ENCODE peak calls at places on chromosome 4, in five cellular contexts. One of them, this sample, is unnamed.

GRCh38 chr4:155342142-155342541 is 34.6 kb downstream of the MAP9 start:
- DNase-seq in CD14-positive monocyte: no peak
- DNase-seq in type B pancreatic cell: no peak
- DNase-seq in BE2C: no peak
- DNase-seq in mucosa of descending colon: no peak
- DNase-seq in this sample: no peak

GRCh38 chr4:177483271-177483670 is 41.0 kb upstream of the AGA start:
- DNase-seq in CD14-positive monocyte: no peak
- DNase-seq in type B pancreatic cell: no peak
- DNase-seq in BE2C: no peak
- DNase-seq in mucosa of descending colon: no peak
- DNase-seq in this sample: no peak

GRCh38 chr4:153335665-153336064 is 8.8 kb upstream of the MND1 start:
- DNase-seq in CD14-positive monocyte: no peak
- DNase-seq in type B pancreatic cell: no peak
- DNase-seq in BE2C: no peak
- DNase-seq in mucosa of descending colon: no peak
- DNase-seq in this sample: no peak

GRCh38 chr4:54063737-54064316 is 578 bp downstream of the CHIC2 start:
- DNase-seq in CD14-positive monocyte: peak
- DNase-seq in type B pancreatic cell: peak
- DNase-seq in BE2C: peak
- DNase-seq in mucosa of descending colon: peak
- DNase-seq in this sample: peak

GRCh38 chr4:123415977-123416376 is 19.4 kb downstream of the SPRY1 start:
- DNase-seq in CD14-positive monocyte: peak
- DNase-seq in type B pancreatic cell: no peak
- DNase-seq in BE2C: no peak
- DNase-seq in mucosa of descending colon: no peak
- DNase-seq in this sample: no peak

GRCh38 chr4:145716200-145716599 is 36.3 kb downstream of the C4orf51 start:
- DNase-seq in CD14-positive monocyte: no peak
- DNase-seq in type B pancreatic cell: no peak
- DNase-seq in BE2C: no peak
- DNase-seq in mucosa of descending colon: no peak
- DNase-seq in this sample: no peak

GRCh38 chr4:150173420-150173819 is 95.2 kb downstream of the DCLK2 start:
- DNase-seq in CD14-positive monocyte: no peak
- DNase-seq in type B pancreatic cell: no peak
- DNase-seq in BE2C: no peak
- DNase-seq in mucosa of descending colon: no peak
- DNase-seq in this sample: no peak

GRCh38 chr4:40811886-40812857 is 62.4 kb downstream of the NSUN7 start:
- DNase-seq in CD14-positive monocyte: peak
- DNase-seq in type B pancreatic cell: no peak
- DNase-seq in BE2C: no peak
- DNase-seq in mucosa of descending colon: no peak
- DNase-seq in this sample: no peak

GRCh38 chr4:84855774-84856173 is 110.7 kb downstream of the WDFY3 start:
- DNase-seq in CD14-positive monocyte: no peak
- DNase-seq in type B pancreatic cell: no peak
- DNase-seq in BE2C: no peak
- DNase-seq in mucosa of descending colon: no peak
- DNase-seq in this sample: no peak

GRCh38 chr4:54961357-54961975 is 163.9 kb downstream of the KDR start:
- DNase-seq in CD14-positive monocyte: no peak
- DNase-seq in type B pancreatic cell: no peak
- DNase-seq in BE2C: no peak
- DNase-seq in mucosa of descending colon: no peak
- DNase-seq in this sample: no peak

GRCh38 chr4:188620608-188621007 is 481.4 kb downstream of the TRIML1 start:
- DNase-seq in CD14-positive monocyte: no peak
- DNase-seq in type B pancreatic cell: no peak
- DNase-seq in BE2C: no peak
- DNase-seq in mucosa of descending colon: no peak
- DNase-seq in this sample: no peak

DNA sequence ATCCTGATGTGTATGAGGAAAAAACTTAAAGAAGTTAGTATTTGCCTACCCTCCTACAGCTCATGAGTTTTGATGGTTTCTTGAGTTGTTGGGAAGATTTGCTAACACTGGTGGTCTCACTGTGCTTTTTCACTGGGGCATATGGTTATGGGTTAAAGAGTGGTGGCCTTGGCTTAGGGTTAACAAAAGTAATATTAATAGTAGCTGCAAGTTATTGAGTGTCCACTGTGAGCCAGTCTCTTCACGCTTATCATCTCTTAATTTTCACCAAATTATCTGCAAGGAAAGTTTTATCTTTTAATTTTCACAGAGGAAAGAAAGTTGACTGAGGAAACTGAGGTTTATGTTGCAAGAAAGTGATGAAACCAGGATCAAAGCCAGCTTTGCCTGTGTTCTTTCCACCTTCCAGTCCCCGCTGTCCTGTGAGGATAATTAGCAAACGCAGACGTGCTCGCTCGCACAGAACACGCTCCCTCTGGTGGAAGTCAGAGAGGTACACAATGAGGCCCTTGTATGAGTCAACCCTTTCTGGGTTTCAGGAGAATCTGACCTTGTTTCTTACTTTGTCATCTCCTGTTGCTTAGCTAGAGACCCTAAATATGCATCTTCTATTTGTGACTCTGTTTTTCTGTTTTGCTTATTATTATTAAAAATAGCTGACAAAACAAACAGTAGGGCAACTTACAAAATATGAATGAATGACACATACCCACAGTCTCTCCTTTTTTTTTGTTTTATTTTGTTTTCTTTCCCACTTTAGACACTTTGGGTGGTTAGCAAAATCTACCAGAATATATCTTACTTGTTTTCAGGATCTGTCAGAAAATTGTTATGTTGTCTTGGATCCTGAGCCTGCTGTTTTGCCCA is 94.3 kb downstream of the DDIT4L start:
- DNase-seq in CD14-positive monocyte: no peak
- DNase-seq in type B pancreatic cell: no peak
- DNase-seq in BE2C: peak
- DNase-seq in mucosa of descending colon: peak
- DNase-seq in this sample: peak
- TF ChIP-seq CTCF in CD14-positive monocyte: peak
- TF ChIP-seq CTCF in type B pancreatic cell: peak
- TF ChIP-seq CTCF in BE2C: peak
- TF ChIP-seq CTCF in mucosa of descending colon: peak
- TF ChIP-seq CTCF in this sample: peak

GRCh38 chr4:139454111-139454600 is at the start of gene RAB33B:
- DNase-seq in CD14-positive monocyte: no peak
- DNase-seq in type B pancreatic cell: no peak
- DNase-seq in BE2C: no peak
- DNase-seq in mucosa of descending colon: no peak
- DNase-seq in this sample: no peak

GRCh38 chr4:139453371-139454110 is 380 bp upstream of the RAB33B start:
- DNase-seq in CD14-positive monocyte: peak
- DNase-seq in type B pancreatic cell: peak
- DNase-seq in BE2C: peak
- DNase-seq in mucosa of descending colon: peak
- DNase-seq in this sample: peak

GRCh38 chr4:139454646-139455045 is 725 bp downstream of the RAB33B start:
- DNase-seq in CD14-positive monocyte: no peak
- DNase-seq in type B pancreatic cell: no peak
- DNase-seq in BE2C: no peak
- DNase-seq in mucosa of descending colon: no peak
- DNase-seq in this sample: no peak

GRCh38 chr4:139452000-139452399 is 1.9 kb upstream of the RAB33B start:
- DNase-seq in CD14-positive monocyte: no peak
- DNase-seq in type B pancreatic cell: no peak
- DNase-seq in BE2C: no peak
- DNase-seq in mucosa of descending colon: no peak
- DNase-seq in this sample: no peak

GRCh38 chr4:139453041-139453370 is 915 bp upstream of the RAB33B start:
- DNase-seq in CD14-positive monocyte: no peak
- DNase-seq in type B pancreatic cell: no peak
- DNase-seq in BE2C: no peak
- DNase-seq in mucosa of descending colon: peak
- DNase-seq in this sample: no peak
- TF ChIP-seq CTCF in CD14-positive monocyte: peak
- TF ChIP-seq CTCF in type B pancreatic cell: peak
- TF ChIP-seq CTCF in BE2C: peak
- TF ChIP-seq CTCF in mucosa of descending colon: peak
- TF ChIP-seq CTCF in this sample: peak

GRCh38 chr4:52957791-52958190 is 95.7 kb downstream of the RASL11B start:
- DNase-seq in CD14-positive monocyte: no peak
- DNase-seq in type B pancreatic cell: no peak
- DNase-seq in BE2C: no peak
- DNase-seq in mucosa of descending colon: no peak
- DNase-seq in this sample: no peak
- TF ChIP-seq CTCF in CD14-positive monocyte: no peak
- TF ChIP-seq CTCF in type B pancreatic cell: no peak
- TF ChIP-seq CTCF in BE2C: no peak
- TF ChIP-seq CTCF in mucosa of descending colon: no peak
- TF ChIP-seq CTCF in this sample: no peak

GRCh38 chr4:4595252-4595651 is 53.4 kb upstream of the STX18 start:
- DNase-seq in CD14-positive monocyte: no peak
- DNase-seq in type B pancreatic cell: no peak
- DNase-seq in BE2C: no peak
- DNase-seq in mucosa of descending colon: no peak
- DNase-seq in this sample: no peak
- TF ChIP-seq CTCF in CD14-positive monocyte: no peak
- TF ChIP-seq CTCF in type B pancreatic cell: peak
- TF ChIP-seq CTCF in BE2C: peak
- TF ChIP-seq CTCF in mucosa of descending colon: no peak
- TF ChIP-seq CTCF in this sample: peak

DNA sequence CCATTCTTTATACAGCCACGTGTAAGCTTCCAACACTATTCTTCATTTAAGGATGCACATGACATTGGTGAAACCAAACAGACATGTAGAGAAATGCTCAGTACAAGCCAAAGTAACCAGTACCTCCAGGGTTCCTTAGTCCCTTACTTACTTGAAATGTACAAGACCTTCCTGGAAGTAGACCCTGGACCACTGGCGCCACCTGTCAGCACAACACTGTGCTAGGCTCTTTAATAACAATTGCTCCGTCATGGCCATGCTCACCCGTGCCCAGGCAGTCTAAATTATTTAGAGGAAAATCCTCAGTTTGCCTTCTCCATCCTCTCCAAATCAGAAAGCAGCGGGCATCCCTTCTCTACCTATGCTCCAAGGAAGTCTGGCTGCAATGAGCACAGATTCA is 52.7 kb downstream of the ADGRA3 start:
- DNase-seq in CD14-positive monocyte: no peak
- DNase-seq in type B pancreatic cell: no peak
- DNase-seq in BE2C: no peak
- DNase-seq in mucosa of descending colon: no peak
- DNase-seq in this sample: peak
- TF ChIP-seq CTCF in CD14-positive monocyte: no peak
- TF ChIP-seq CTCF in type B pancreatic cell: no peak
- TF ChIP-seq CTCF in BE2C: no peak
- TF ChIP-seq CTCF in mucosa of descending colon: no peak
- TF ChIP-seq CTCF in this sample: peak

GRCh38 chr4:61086357-61086756 is 113.8 kb upstream of the ADGRL3 start:
- DNase-seq in CD14-positive monocyte: no peak
- DNase-seq in type B pancreatic cell: no peak
- DNase-seq in BE2C: no peak
- DNase-seq in mucosa of descending colon: no peak
- DNase-seq in this sample: no peak

GRCh38 chr4:61079976-61080375 is 120.2 kb upstream of the ADGRL3 start:
- DNase-seq in CD14-positive monocyte: no peak
- DNase-seq in type B pancreatic cell: no peak
- DNase-seq in BE2C: no peak
- DNase-seq in mucosa of descending colon: no peak
- DNase-seq in this sample: no peak

GRCh38 chr4:61086979-61087378 is 113.1 kb upstream of the ADGRL3 start:
- DNase-seq in CD14-positive monocyte: no peak
- DNase-seq in type B pancreatic cell: no peak
- DNase-seq in BE2C: no peak
- DNase-seq in mucosa of descending colon: no peak
- DNase-seq in this sample: no peak

GRCh38 chr4:61085534-61085933 is 114.6 kb upstream of the ADGRL3 start:
- DNase-seq in CD14-positive monocyte: no peak
- DNase-seq in type B pancreatic cell: no peak
- DNase-seq in BE2C: no peak
- DNase-seq in mucosa of descending colon: no peak
- DNase-seq in this sample: no peak
- TF ChIP-seq CTCF in CD14-positive monocyte: no peak
- TF ChIP-seq CTCF in type B pancreatic cell: no peak
- TF ChIP-seq CTCF in BE2C: no peak
- TF ChIP-seq CTCF in mucosa of descending colon: no peak
- TF ChIP-seq CTCF in this sample: no peak

DNA sequence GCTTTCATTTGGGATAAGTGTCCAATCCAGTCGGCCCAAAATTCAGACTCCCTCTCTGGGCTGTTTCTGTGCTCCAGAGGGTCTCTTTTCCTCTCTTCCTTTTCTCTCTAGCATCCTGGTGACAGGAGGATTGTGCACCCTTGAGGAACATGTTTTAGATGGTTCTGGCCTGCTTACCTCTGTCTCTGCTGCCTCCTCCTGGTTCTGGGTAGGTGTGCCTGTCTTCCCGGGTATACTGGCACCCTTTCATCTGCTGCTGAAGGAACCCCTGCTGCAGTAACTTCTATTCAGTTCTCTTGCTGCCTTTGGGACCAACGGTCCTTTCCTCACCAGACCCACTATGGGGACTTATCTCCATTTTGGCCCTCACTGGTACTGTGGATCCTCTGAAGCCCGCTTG is 53.2 kb downstream of the HMGB2 start:
- DNase-seq in CD14-positive monocyte: no peak
- DNase-seq in type B pancreatic cell: no peak
- DNase-seq in BE2C: no peak
- DNase-seq in mucosa of descending colon: no peak
- DNase-seq in this sample: no peak
- TF ChIP-seq CTCF in CD14-positive monocyte: no peak
- TF ChIP-seq CTCF in type B pancreatic cell: no peak
- TF ChIP-seq CTCF in BE2C: peak
- TF ChIP-seq CTCF in mucosa of descending colon: no peak
- TF ChIP-seq CTCF in this sample: peak

DNA sequence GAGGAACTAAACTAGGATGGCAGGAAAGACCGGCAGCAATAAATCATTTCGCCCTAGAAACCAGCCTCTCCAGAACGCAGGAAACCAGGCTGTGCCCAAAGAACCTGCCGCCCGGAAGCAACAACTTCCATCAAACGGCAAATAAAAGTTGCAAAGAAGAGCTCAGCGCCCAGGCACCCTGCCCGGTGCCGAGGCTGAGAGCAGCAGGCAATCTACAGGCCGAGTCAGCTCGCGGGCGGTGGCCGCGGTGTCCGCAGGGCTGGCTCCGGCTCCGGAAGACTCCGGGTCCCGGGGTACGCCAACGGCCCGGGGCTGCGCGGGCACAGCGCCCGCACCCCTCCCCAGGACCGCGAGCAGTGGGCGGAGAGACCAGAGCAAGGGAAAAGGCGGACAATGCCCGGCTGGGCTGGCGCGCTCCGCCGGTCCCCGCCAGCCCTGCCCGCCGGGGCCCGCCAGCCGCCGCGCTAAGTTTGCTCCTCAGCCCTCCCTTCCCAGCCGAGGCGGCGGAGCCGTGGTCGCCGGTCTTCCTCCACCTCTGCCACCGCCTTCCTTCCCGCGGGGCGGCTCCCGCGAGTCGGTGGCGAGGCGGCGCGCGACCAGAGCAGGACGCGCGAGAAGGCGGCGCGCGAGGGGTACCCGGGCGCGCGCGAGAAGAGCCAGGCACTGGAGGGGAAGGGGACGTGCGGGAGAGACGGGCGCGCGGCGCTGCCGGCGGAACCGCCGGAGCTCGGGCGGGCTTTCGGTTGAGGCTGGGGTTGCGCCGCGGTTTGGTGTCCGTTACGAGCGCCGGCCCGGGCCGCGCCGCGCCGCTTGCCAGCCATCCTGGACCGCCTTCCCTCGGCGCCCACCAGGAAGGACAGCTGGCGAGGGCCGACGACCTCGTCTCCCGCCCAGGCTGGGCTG is 733 bp downstream of the FRYL start:
- DNase-seq in CD14-positive monocyte: peak
- DNase-seq in type B pancreatic cell: peak
- DNase-seq in BE2C: peak
- DNase-seq in mucosa of descending colon: peak
- DNase-seq in this sample: peak
- TF ChIP-seq CTCF in CD14-positive monocyte: no peak
- TF ChIP-seq CTCF in type B pancreatic cell: no peak
- TF ChIP-seq CTCF in BE2C: no peak
- TF ChIP-seq CTCF in mucosa of descending colon: no peak
- TF ChIP-seq CTCF in this sample: no peak